ENCODE peak calls at places on chromosomes 7 and 10, in eight cellular contexts. I, T, O, G, R, X, W and Q are unnamed samples.
A peak's percentile ranks its signal among the peaks of the same experiment; 100 is the strongest.

GRCh38 chr10:63430091-63430998 is 35.4 kb downstream of the JMJD1C start:
- DNase-seq in I (no peak), T (no peak), O (peak; percentile 71), G (no peak), R (peak; percentile 83), X (no peak), W (no peak), Q (no peak)

GRCh38 chr7:156778201-156778600 is 114.8 kb downstream of the LMBR1 start:
- DNase-seq in I (no peak), T (no peak), O (peak; percentile 8), G (no peak), R (peak; percentile 3), X (no peak), W (no peak), Q (no peak)

GRCh38 chr10:69936091-69936490 is 116.6 kb upstream of the MACROH2A2 start:
- DNase-seq in I (no peak), T (no peak), O (no peak), G (no peak), R (no peak), X (no peak), W (no peak), Q (no peak)

GRCh38 chr10:103145860-103146466 is 47.1 kb downstream of the NT5C2 start:
- DNase-seq in I (peak; percentile 58), T (peak; percentile 83), O (peak; percentile 94), G (no peak), R (peak; percentile 52), X (no peak), W (no peak), Q (no peak)

GRCh38 chr7:33940503-33940902 is 35.2 kb downstream of the BMPER start:
- DNase-seq in I (no peak), T (no peak), O (peak; percentile 19), G (no peak), R (no peak), X (no peak), W (no peak), Q (no peak)

GRCh38 chr7:121071132-121071531 is 82.6 kb downstream of the CPED1 start:
- DNase-seq in I (no peak), T (no peak), O (no peak), G (no peak), R (no peak), X (no peak), W (no peak), Q (no peak)

GRCh38 chr10:118768041-118768933 is 13.5 kb upstream of the CACUL1 start:
- DNase-seq in I (no peak), T (no peak), O (no peak), G (no peak), R (peak; percentile 6), X (peak; percentile 83), W (no peak), Q (no peak)

GRCh38 chr7:105673367-105674188 is 92.3 kb upstream of the EFCAB10 start:
- DNase-seq in I (peak; percentile 59), T (no peak), O (no peak), G (no peak), R (peak; percentile 33), X (no peak), W (no peak), Q (no peak)

GRCh38 chr10:22054946-22055345 is 51.4 kb upstream of the DNAJC1 start:
- DNase-seq in I (no peak), T (no peak), O (no peak), G (no peak), R (no peak), X (no peak), W (no peak), Q (no peak)

GRCh38 chr10:93874309-93875031 is 19.3 kb upstream of the SLC35G1 start:
- DNase-seq in I (no peak), T (no peak), O (no peak), G (no peak), R (no peak), X (no peak), W (no peak), Q (no peak)

GRCh38 chr10:114077815-114078219 is 34.2 kb downstream of the ADRB1 start:
- DNase-seq in I (no peak), T (no peak), O (no peak), G (no peak), R (no peak), X (no peak), W (no peak), Q (no peak)

GRCh38 chr7:18693401-18693800 is 197.9 kb downstream of the HDAC9 start:
- DNase-seq in I (peak; percentile 19), T (no peak), O (peak; percentile 92), G (no peak), R (peak; percentile 71), X (no peak), W (no peak), Q (no peak)

GRCh38 chr7:53422291-53422690 is 386.9 kb downstream of the POM121L12 start:
- DNase-seq in I (no peak), T (no peak), O (no peak), G (no peak), R (no peak), X (no peak), W (no peak), Q (no peak)

GRCh38 chr10:131195552-131196159 is 115.9 kb downstream of the TCERG1L start:
- DNase-seq in I (no peak), T (no peak), O (no peak), G (no peak), R (no peak), X (no peak), W (no peak), Q (peak; percentile 47)

GRCh38 chr7:132411142-132411541 is 165.1 kb downstream of the PLXNA4 start:
- DNase-seq in I (no peak), T (no peak), O (no peak), G (no peak), R (no peak), X (no peak), W (no peak), Q (no peak)

DNA sequence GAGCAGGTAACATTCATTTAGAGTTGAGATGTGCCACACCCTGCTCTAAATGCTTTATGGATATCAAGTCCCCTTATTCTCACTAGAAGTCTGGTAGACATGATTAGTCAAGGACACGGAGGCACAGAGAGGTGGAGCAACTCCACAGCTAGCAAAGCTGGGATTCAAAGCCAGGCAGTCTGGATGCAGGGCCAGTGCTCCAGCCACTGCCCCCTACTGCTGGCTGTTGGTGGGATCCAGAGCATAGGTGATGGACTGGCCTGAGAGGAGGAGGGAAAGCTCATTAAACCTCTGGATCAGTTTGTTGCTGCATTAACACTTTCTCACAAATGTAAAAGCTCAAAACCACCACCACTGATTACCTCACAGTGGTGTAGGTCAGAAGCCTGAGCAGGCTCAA is 22.6 kb upstream of the KBTBD2 start:
- DNase-seq in I (no peak), T (no peak), O (no peak), G (no peak), R (no peak), X (no peak), W (no peak), Q (no peak)
- TF ChIP-seq CTCF in I (no peak), T (no peak), O (no peak), G (no peak), R (no peak), X (no peak), W (no peak), Q (no peak)

DNA sequence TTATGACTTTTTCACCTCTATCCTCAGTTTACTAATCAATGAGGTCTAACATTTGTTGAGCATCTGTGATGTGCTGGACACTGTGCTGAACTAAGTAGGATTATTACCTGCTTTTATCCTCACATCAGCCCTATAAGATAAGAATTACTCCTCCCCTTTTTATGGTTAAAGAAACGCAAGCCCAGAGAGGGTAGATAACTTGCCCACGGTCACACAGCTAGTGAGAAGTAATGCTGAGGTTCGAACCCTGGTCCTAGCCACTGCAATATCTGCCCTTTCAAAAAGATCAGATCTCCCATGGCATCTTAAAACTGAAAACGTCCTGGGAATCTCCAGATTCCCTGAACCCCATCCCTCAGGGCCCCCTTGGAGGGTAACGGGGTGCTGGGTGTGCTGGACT is 118.3 kb downstream of the C10orf105 start:
- DNase-seq in I (no peak), T (no peak), O (no peak), G (no peak), R (no peak), X (no peak), W (no peak), Q (no peak)
- H3K4me1 ChIP-seq in I (peaks cover 8% of the 10 kb centered on the region), T (no peaks in the 10 kb centered on the region), O (peaks cover 6% of the 10 kb centered on the region), G (no peaks in the 10 kb centered on the region), R (no peaks in the 10 kb centered on the region), X (peaks cover 17% of the 10 kb centered on the region), W (peaks cover 27% of the 10 kb centered on the region), Q (no peaks in the 10 kb centered on the region)

GRCh38 chr10:99994801-99995200 is 14.9 kb downstream of the DNMBP start:
- DNase-seq in I (no peak), T (no peak), O (no peak), G (no peak), R (no peak), X (no peak), W (no peak), Q (no peak)
- H3K27ac ChIP-seq in I (peak overlapping the region; percentile 47), T (no peak overlapping the region), O (peak overlapping the region; percentile 36), G (peak overlapping the region; percentile 23), R (no peak overlapping the region), X (peak overlapping the region; percentile 3), W (peak overlapping the region; percentile 2), Q (no peak overlapping the region)

GRCh38 chr10:48216744-48217143 is 57.8 kb downstream of the FRMPD2 start:
- DNase-seq in I (no peak), T (no peak), O (no peak), G (no peak), R (no peak), X (peak; percentile 82), W (no peak), Q (no peak)

GRCh38 chr10:48215983-48216505 is 58.5 kb downstream of the FRMPD2 start:
- DNase-seq in I (no peak), T (no peak), O (no peak), G (no peak), R (no peak), X (peak; percentile 77), W (no peak), Q (no peak)

GRCh38 chr10:48214701-48215100 is 59.8 kb downstream of the FRMPD2 start:
- DNase-seq in I (no peak), T (no peak), O (no peak), G (no peak), R (no peak), X (no peak), W (no peak), Q (no peak)

GRCh38 chr10:48213047-48213446 is 61.4 kb downstream of the FRMPD2 start:
- DNase-seq in I (no peak), T (no peak), O (no peak), G (no peak), R (no peak), X (no peak), W (no peak), Q (no peak)

DNA sequence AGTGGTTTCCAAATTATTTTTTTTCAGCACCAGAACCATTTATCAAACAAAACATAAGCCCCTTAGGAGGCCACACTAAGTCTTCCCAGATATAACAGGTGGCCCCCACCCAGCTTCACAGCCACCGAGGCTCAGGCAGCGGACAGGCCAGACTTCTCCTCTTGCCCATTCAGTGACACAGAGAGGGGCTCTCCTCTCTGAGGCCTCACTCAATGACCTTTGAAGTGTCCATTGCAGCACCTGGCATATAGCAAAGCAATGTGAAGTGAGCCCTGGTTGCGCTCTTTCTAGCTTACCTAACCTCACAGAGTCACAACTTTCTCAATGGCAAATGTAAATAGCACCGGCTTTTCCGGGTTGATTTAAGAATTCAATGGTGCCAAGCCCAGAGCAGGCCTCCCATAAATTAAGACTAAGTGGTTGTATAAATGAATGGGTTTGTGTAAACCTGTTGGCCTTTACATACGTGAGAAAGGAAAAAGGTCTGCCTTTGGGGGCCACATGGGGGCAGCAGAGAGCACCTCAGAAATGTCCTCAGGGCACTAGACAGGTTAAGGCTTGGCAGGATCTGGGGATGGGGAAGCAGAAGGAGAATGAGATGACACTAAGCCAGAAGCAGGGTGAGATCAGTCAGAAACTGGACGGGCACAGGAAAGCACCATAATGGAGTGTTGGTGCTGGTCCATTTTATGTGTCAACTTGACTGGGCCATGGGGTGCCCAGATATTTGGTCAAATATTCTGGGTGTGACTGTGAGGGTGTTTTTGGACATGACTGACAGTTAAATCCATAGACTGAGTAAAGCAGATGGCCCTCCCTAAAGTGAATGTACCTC is 59.1 kb downstream of the FRMPD2 start:
- DNase-seq in I (no peak), T (no peak), O (peak; percentile 30), G (no peak), R (peak; percentile 72), X (peak; percentile 78), W (no peak), Q (no peak)
- TF ChIP-seq CTCF in I (peak; percentile 30), T (peak; percentile 46), O (peak; percentile 82), G (peak; percentile 38), R (peak; percentile 77), X (no peak), W (no peak), Q (no peak)